ENCODE peak calls at places on chromosome 14, in five cellular contexts. One of them, this sample, is unnamed.

GRCh38 chr14:35386673-35387125 is 17.9 kb downstream of the NFKBIA start:
- DNase-seq in CD8-positive, alpha-beta T cell: no peak
- DNase-seq in left ventricle myocardium inferior: peak; percentile 15
- DNase-seq in ovary: no peak
- DNase-seq in spleen: no peak
- DNase-seq in this sample: no peak

GRCh38 chr14:68663385-68664076 is 129.3 kb downstream of the ZFP36L1 start:
- DNase-seq in CD8-positive, alpha-beta T cell: no peak
- DNase-seq in spleen: no peak
- DNase-seq in ovary: no peak
- DNase-seq in left ventricle myocardium inferior: no peak
- DNase-seq in this sample: no peak

GRCh38 chr14:37865719-37866549 is 270.5 kb downstream of the TTC6 start:
- DNase-seq in CD8-positive, alpha-beta T cell: no peak
- DNase-seq in ovary: no peak
- DNase-seq in left ventricle myocardium inferior: no peak
- DNase-seq in spleen: no peak
- DNase-seq in this sample: no peak

GRCh38 chr14:96224480-96225096 is 19.9 kb downstream of the BDKRB2 start:
- DNase-seq in ovary: no peak
- DNase-seq in CD8-positive, alpha-beta T cell: no peak
- DNase-seq in left ventricle myocardium inferior: no peak
- DNase-seq in spleen: no peak
- DNase-seq in this sample: no peak

GRCh38 chr14:95496690-95497241 is 19.7 kb downstream of the SYNE3 start:
- DNase-seq in ovary: peak; percentile 74
- DNase-seq in spleen: no peak
- DNase-seq in CD8-positive, alpha-beta T cell: no peak
- DNase-seq in left ventricle myocardium inferior: no peak
- DNase-seq in this sample: no peak

GRCh38 chr14:87888136-87888999 is 104.6 kb downstream of the GALC start:
- DNase-seq in CD8-positive, alpha-beta T cell: no peak
- DNase-seq in ovary: peak; percentile 34
- DNase-seq in spleen: no peak
- DNase-seq in left ventricle myocardium inferior: no peak
- DNase-seq in this sample: no peak

GRCh38 chr14:81219821-81220487 is 805 bp downstream of the GTF2A1 start:
- DNase-seq in ovary: peak; percentile 67
- DNase-seq in left ventricle myocardium inferior: peak; percentile 45
- DNase-seq in spleen: peak; percentile 91
- DNase-seq in CD8-positive, alpha-beta T cell: peak; percentile 35
- DNase-seq in this sample: no peak

GRCh38 chr14:90692061-90692460 is 124.2 kb downstream of the TTC7B start:
- DNase-seq in CD8-positive, alpha-beta T cell: no peak
- DNase-seq in ovary: no peak
- DNase-seq in left ventricle myocardium inferior: no peak
- DNase-seq in spleen: no peak
- DNase-seq in this sample: peak; percentile 45

GRCh38 chr14:30242742-30243141 is 315.1 kb upstream of the PRKD1 start:
- DNase-seq in spleen: no peak
- DNase-seq in CD8-positive, alpha-beta T cell: no peak
- DNase-seq in ovary: no peak
- DNase-seq in left ventricle myocardium inferior: no peak
- DNase-seq in this sample: no peak

GRCh38 chr14:69979882-69980281 is 100.7 kb downstream of the SMOC1 start:
- DNase-seq in CD8-positive, alpha-beta T cell: no peak
- DNase-seq in ovary: no peak
- DNase-seq in spleen: no peak
- DNase-seq in left ventricle myocardium inferior: no peak
- DNase-seq in this sample: no peak

GRCh38 chr14:77204457-77204796 is 22.8 kb downstream of the TMEM63C start:
- DNase-seq in ovary: no peak
- DNase-seq in spleen: no peak
- DNase-seq in left ventricle myocardium inferior: no peak
- DNase-seq in CD8-positive, alpha-beta T cell: no peak
- DNase-seq in this sample: no peak

GRCh38 chr14:69980457-69981414 is 101.5 kb downstream of the SMOC1 start:
- DNase-seq in ovary: no peak
- DNase-seq in left ventricle myocardium inferior: no peak
- DNase-seq in spleen: no peak
- DNase-seq in CD8-positive, alpha-beta T cell: no peak
- DNase-seq in this sample: no peak

GRCh38 chr14:71142375-71143038 is 235.2 kb downstream of the PCNX1 start:
- DNase-seq in ovary: no peak
- DNase-seq in CD8-positive, alpha-beta T cell: no peak
- DNase-seq in left ventricle myocardium inferior: no peak
- DNase-seq in spleen: no peak
- DNase-seq in this sample: peak; percentile 91

GRCh38 chr14:80978403-80978802 is 23.0 kb downstream of the TSHR start:
- DNase-seq in left ventricle myocardium inferior: no peak
- DNase-seq in spleen: no peak
- DNase-seq in ovary: no peak
- DNase-seq in CD8-positive, alpha-beta T cell: no peak
- DNase-seq in this sample: no peak

GRCh38 chr14:77599894-77600293 is 16.5 kb downstream of the SPTLC2 start:
- DNase-seq in left ventricle myocardium inferior: no peak
- DNase-seq in CD8-positive, alpha-beta T cell: no peak
- DNase-seq in spleen: no peak
- DNase-seq in ovary: no peak
- DNase-seq in this sample: no peak

GRCh38 chr14:65972891-65973290 is 513.3 kb upstream of the CCDC196 start:
- DNase-seq in left ventricle myocardium inferior: no peak
- DNase-seq in spleen: no peak
- DNase-seq in CD8-positive, alpha-beta T cell: no peak
- DNase-seq in ovary: no peak
- DNase-seq in this sample: no peak

GRCh38 chr14:35985504-35986218 is 159.5 kb downstream of the BRMS1L start:
- DNase-seq in spleen: no peak
- DNase-seq in left ventricle myocardium inferior: no peak
- DNase-seq in CD8-positive, alpha-beta T cell: no peak
- DNase-seq in ovary: no peak
- DNase-seq in this sample: no peak

GRCh38 chr14:74083161-74083560 is 1.1 kb downstream of the ALDH6A1 start:
- DNase-seq in CD8-positive, alpha-beta T cell: no peak
- DNase-seq in ovary: no peak
- DNase-seq in left ventricle myocardium inferior: no peak
- DNase-seq in spleen: no peak
- DNase-seq in this sample: no peak

GRCh38 chr14:60652674-60653387 is 3.6 kb upstream of the SIX1 start:
- DNase-seq in CD8-positive, alpha-beta T cell: no peak
- DNase-seq in spleen: no peak
- DNase-seq in ovary: no peak
- DNase-seq in left ventricle myocardium inferior: no peak
- DNase-seq in this sample: no peak

GRCh38 chr14:56002316-56002715 is 115.9 kb upstream of the PELI2 start:
- DNase-seq in left ventricle myocardium inferior: no peak
- DNase-seq in ovary: no peak
- DNase-seq in spleen: no peak
- DNase-seq in CD8-positive, alpha-beta T cell: no peak
- DNase-seq in this sample: no peak

GRCh38 chr14:102363182-102363952 is 626 bp downstream of the TECPR2 start:
- DNase-seq in ovary: no peak
- DNase-seq in left ventricle myocardium inferior: peak; percentile 53
- DNase-seq in CD8-positive, alpha-beta T cell: no peak
- DNase-seq in spleen: no peak
- DNase-seq in this sample: no peak

GRCh38 chr14:61196034-61196433 is 85.1 kb downstream of the TMEM30B start:
- DNase-seq in spleen: no peak
- DNase-seq in ovary: no peak
- DNase-seq in CD8-positive, alpha-beta T cell: no peak
- DNase-seq in left ventricle myocardium inferior: no peak
- DNase-seq in this sample: no peak

GRCh38 chr14:34750670-34751069 is 36.3 kb upstream of the CFL2 start:
- DNase-seq in ovary: no peak
- DNase-seq in spleen: no peak
- DNase-seq in CD8-positive, alpha-beta T cell: no peak
- DNase-seq in left ventricle myocardium inferior: no peak
- DNase-seq in this sample: peak; percentile 34

GRCh38 chr14:103136388-103137271 is 13.4 kb downstream of the TNFAIP2 start:
- DNase-seq in ovary: peak; percentile 47
- DNase-seq in CD8-positive, alpha-beta T cell: no peak
- DNase-seq in left ventricle myocardium inferior: no peak
- DNase-seq in spleen: no peak
- DNase-seq in this sample: no peak

GRCh38 chr14:96176275-96176674 is 28.4 kb upstream of the BDKRB2 start:
- DNase-seq in left ventricle myocardium inferior: no peak
- DNase-seq in CD8-positive, alpha-beta T cell: no peak
- DNase-seq in spleen: no peak
- DNase-seq in ovary: no peak
- DNase-seq in this sample: no peak

GRCh38 chr14:23565626-23566025 is 2.0 kb downstream of the AP1G2 start:
- DNase-seq in CD8-positive, alpha-beta T cell: no peak
- DNase-seq in spleen: no peak
- DNase-seq in ovary: no peak
- DNase-seq in left ventricle myocardium inferior: no peak
- DNase-seq in this sample: no peak

GRCh38 chr14:102234331-102235264 is 70.4 kb downstream of the MOK start:
- DNase-seq in left ventricle myocardium inferior: no peak
- DNase-seq in ovary: peak; percentile 47
- DNase-seq in CD8-positive, alpha-beta T cell: no peak
- DNase-seq in spleen: peak; percentile 41
- DNase-seq in this sample: no peak

GRCh38 chr14:60101801-60102200 is 10.1 kb downstream of the PCNX4 start:
- DNase-seq in ovary: no peak
- DNase-seq in left ventricle myocardium inferior: no peak
- DNase-seq in CD8-positive, alpha-beta T cell: no peak
- DNase-seq in spleen: no peak
- DNase-seq in this sample: no peak

GRCh38 chr14:91019673-91020072 is 40.8 kb downstream of the RPS6KA5 start:
- DNase-seq in CD8-positive, alpha-beta T cell: no peak
- DNase-seq in left ventricle myocardium inferior: no peak
- DNase-seq in spleen: no peak
- DNase-seq in ovary: no peak
- DNase-seq in this sample: no peak

GRCh38 chr14:78164226-78164853 is 5.8 kb upstream of the NRXN3 start:
- DNase-seq in CD8-positive, alpha-beta T cell: no peak
- DNase-seq in ovary: no peak
- DNase-seq in left ventricle myocardium inferior: no peak
- DNase-seq in spleen: no peak
- DNase-seq in this sample: no peak

GRCh38 chr14:91090733-91091132 is 23.1 kb upstream of the DGLUCY start:
- DNase-seq in ovary: no peak
- DNase-seq in left ventricle myocardium inferior: no peak
- DNase-seq in CD8-positive, alpha-beta T cell: no peak
- DNase-seq in spleen: no peak
- DNase-seq in this sample: no peak

GRCh38 chr14:23123419-23123818 is 4.4 kb upstream of the CEBPE start:
- DNase-seq in CD8-positive, alpha-beta T cell: no peak
- DNase-seq in ovary: peak; percentile 67
- DNase-seq in spleen: peak; percentile 69
- DNase-seq in left ventricle myocardium inferior: peak; percentile 78
- DNase-seq in this sample: no peak

GRCh38 chr14:66746316-66747006 is 238.5 kb downstream of the GPHN start:
- DNase-seq in ovary: no peak
- DNase-seq in spleen: no peak
- DNase-seq in CD8-positive, alpha-beta T cell: no peak
- DNase-seq in left ventricle myocardium inferior: no peak
- DNase-seq in this sample: peak; percentile 1

GRCh38 chr14:64688801-64689200 is 15.4 kb upstream of the PLEKHG3 start:
- DNase-seq in left ventricle myocardium inferior: no peak
- DNase-seq in CD8-positive, alpha-beta T cell: no peak
- DNase-seq in ovary: no peak
- DNase-seq in spleen: no peak
- DNase-seq in this sample: no peak
- H3K27ac ChIP-seq in left ventricle myocardium inferior: no peak overlapping the region
- H3K27ac ChIP-seq in CD8-positive, alpha-beta T cell: no peak overlapping the region
- H3K27ac ChIP-seq in ovary: no peak overlapping the region
- H3K27ac ChIP-seq in spleen: no peak overlapping the region
- H3K27ac ChIP-seq in this sample: no peak overlapping the region

GRCh38 chr14:94028450-94028826 is 2.3 kb downstream of the OTUB2 start:
- DNase-seq in ovary: no peak
- DNase-seq in spleen: no peak
- DNase-seq in left ventricle myocardium inferior: no peak
- DNase-seq in CD8-positive, alpha-beta T cell: no peak
- DNase-seq in this sample: no peak
- TF ChIP-seq CTCF in ovary: no peak
- TF ChIP-seq CTCF in spleen: no peak
- TF ChIP-seq CTCF in left ventricle myocardium inferior: no peak
- TF ChIP-seq CTCF in CD8-positive, alpha-beta T cell: no peak
- TF ChIP-seq CTCF in this sample: no peak

DNA sequence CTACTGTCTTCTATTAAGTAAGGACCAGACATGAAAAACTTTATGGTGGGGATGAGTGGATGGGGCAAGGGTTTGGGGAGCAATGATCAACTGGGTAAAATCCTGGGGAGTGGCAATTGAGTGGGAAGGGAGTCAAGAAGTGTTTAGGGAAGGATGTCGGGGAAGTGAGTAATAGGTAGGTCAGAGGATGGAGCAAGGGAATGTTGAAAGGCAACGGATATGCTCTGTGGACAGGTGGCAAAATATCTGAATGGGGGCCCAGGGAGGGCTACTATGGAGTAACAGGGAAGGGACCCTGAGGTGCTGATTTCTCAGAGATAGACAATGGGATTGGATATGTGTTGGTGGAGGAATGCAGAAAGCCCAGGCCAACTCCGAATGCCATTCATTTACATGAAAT is 21.4 kb upstream of the FOS start:
- DNase-seq in ovary: no peak
- DNase-seq in left ventricle myocardium inferior: no peak
- DNase-seq in spleen: no peak
- DNase-seq in CD8-positive, alpha-beta T cell: no peak
- DNase-seq in this sample: no peak
- H3K27ac ChIP-seq in ovary: no peak overlapping the region
- H3K27ac ChIP-seq in left ventricle myocardium inferior: peak overlapping the region; percentile 97
- H3K27ac ChIP-seq in spleen: peak overlapping the region; percentile 90
- H3K27ac ChIP-seq in CD8-positive, alpha-beta T cell: no peak overlapping the region
- H3K27ac ChIP-seq in this sample: no peak overlapping the region

GRCh38 chr14:72291908-72292688 is 359.9 kb downstream of the RGS6 start:
- DNase-seq in spleen: no peak
- DNase-seq in ovary: no peak
- DNase-seq in CD8-positive, alpha-beta T cell: no peak
- DNase-seq in left ventricle myocardium inferior: no peak
- DNase-seq in this sample: peak; percentile 26

GRCh38 chr14:72292689-72293024 is 360.4 kb downstream of the RGS6 start:
- DNase-seq in ovary: no peak
- DNase-seq in spleen: no peak
- DNase-seq in left ventricle myocardium inferior: no peak
- DNase-seq in CD8-positive, alpha-beta T cell: no peak
- DNase-seq in this sample: no peak
- TF ChIP-seq CTCF in ovary: no peak
- TF ChIP-seq CTCF in spleen: peak; percentile 18
- TF ChIP-seq CTCF in left ventricle myocardium inferior: peak; percentile 2
- TF ChIP-seq CTCF in CD8-positive, alpha-beta T cell: no peak
- TF ChIP-seq CTCF in this sample: no peak

GRCh38 chr14:52860209-52860608 is 68.8 kb upstream of the GNPNAT1 start:
- DNase-seq in CD8-positive, alpha-beta T cell: no peak
- DNase-seq in ovary: no peak
- DNase-seq in left ventricle myocardium inferior: no peak
- DNase-seq in spleen: no peak
- DNase-seq in this sample: no peak

GRCh38 chr14:52862652-52863338 is 71.4 kb upstream of the GNPNAT1 start:
- DNase-seq in ovary: no peak
- DNase-seq in CD8-positive, alpha-beta T cell: no peak
- DNase-seq in left ventricle myocardium inferior: no peak
- DNase-seq in spleen: no peak
- DNase-seq in this sample: peak; percentile 71

GRCh38 chr14:52856139-52856538 is 64.7 kb upstream of the GNPNAT1 start:
- DNase-seq in left ventricle myocardium inferior: no peak
- DNase-seq in spleen: no peak
- DNase-seq in ovary: no peak
- DNase-seq in CD8-positive, alpha-beta T cell: no peak
- DNase-seq in this sample: no peak

GRCh38 chr14:52863339-52863700 is 71.9 kb upstream of the GNPNAT1 start:
- DNase-seq in CD8-positive, alpha-beta T cell: no peak
- DNase-seq in spleen: no peak
- DNase-seq in ovary: no peak
- DNase-seq in left ventricle myocardium inferior: no peak
- DNase-seq in this sample: no peak

GRCh38 chr14:52860910-52861309 is 69.5 kb upstream of the GNPNAT1 start:
- DNase-seq in left ventricle myocardium inferior: no peak
- DNase-seq in spleen: no peak
- DNase-seq in ovary: no peak
- DNase-seq in CD8-positive, alpha-beta T cell: no peak
- DNase-seq in this sample: no peak
- H3K27ac ChIP-seq in left ventricle myocardium inferior: no peak overlapping the region
- H3K27ac ChIP-seq in spleen: no peak overlapping the region
- H3K27ac ChIP-seq in ovary: no peak overlapping the region
- H3K27ac ChIP-seq in CD8-positive, alpha-beta T cell: no peak overlapping the region
- H3K27ac ChIP-seq in this sample: no peak overlapping the region

This sample was measured in AG04450.